ENCODE peak calls at places on chromosomes 2 and 18, in six cellular contexts. G is MM.1S, K is PC-3, O is H1, E is PC-9, V is neural progenitor cell. R is an unnamed sample.

GRCh38 chr18:28689591-28689990 is 512.7 kb upstream of the CDH2 start:
- DNase-seq in V (no peak), K (no peak), E (no peak), G (no peak), O (no peak), R (no peak)

GRCh38 chr2:199848323-199848722 is 2.7 kb downstream of the FTCDNL1 start:
- DNase-seq in E (no peak), K (no peak), V (no peak), G (no peak), O (no peak), R (no peak)

GRCh38 chr2:210038078-210038477 is 35.6 kb downstream of the RPE start:
- DNase-seq in G (no peak), V (no peak), E (no peak), O (no peak), K (no peak), R (no peak)

GRCh38 chr2:25410370-25410769 is 68.6 kb upstream of the DNMT3A start:
- DNase-seq in V (no peak), E (no peak), O (no peak), K (no peak), G (no peak), R (no peak)

GRCh38 chr2:169203952-169204351 is 134.6 kb downstream of the DHRS9 start:
- DNase-seq in K (peak; percentile 33), O (no peak), V (no peak), E (no peak), G (no peak), R (no peak)

GRCh38 chr2:32330136-32330535 is 26.7 kb upstream of the BIRC6 start:
- DNase-seq in V (no peak), K (no peak), E (no peak), O (no peak), G (no peak), R (no peak)

GRCh38 chr2:238396663-238397062 is 30.1 kb upstream of the ASB1 start:
- DNase-seq in E (no peak), V (no peak), O (no peak), G (no peak), K (no peak), R (no peak)

GRCh38 chr2:67945976-67946375 is 116.8 kb downstream of the C1D start:
- DNase-seq in E (no peak), O (no peak), G (no peak), V (no peak), K (no peak), R (no peak)

GRCh38 chr2:202091476-202091875 is 18.4 kb downstream of the KIAA2012 start:
- DNase-seq in K (no peak), V (no peak), G (no peak), O (no peak), E (no peak), R (no peak)

GRCh38 chr2:230684222-230685164 is 28.1 kb upstream of the CAB39 start:
- DNase-seq in G (no peak), O (no peak), E (peak; percentile 93), K (peak; percentile 92), V (no peak), R (peak; percentile 80)

GRCh38 chr18:12236934-12237832 is 17.0 kb upstream of the CIDEA start:
- DNase-seq in K (peak; percentile 76), G (peak; percentile 65), E (no peak), O (no peak), V (peak; percentile 83), R (peak; percentile 37)

GRCh38 chr18:10558243-10558966 is 32.6 kb downstream of the NAPG start:
- DNase-seq in E (no peak), K (no peak), V (no peak), O (no peak), G (no peak), R (peak; percentile 63)

GRCh38 chr2:224160917-224161316 is 121.8 kb upstream of the SERPINE2 start:
- DNase-seq in K (no peak), V (no peak), O (no peak), G (no peak), E (no peak), R (peak; percentile 31)

GRCh38 chr18:39780774-39781173 is 2174.3 kb upstream of the PIK3C3 start:
- DNase-seq in E (no peak), G (no peak), O (no peak), V (no peak), K (no peak), R (no peak)

GRCh38 chr18:75658330-75658729 is 230.8 kb upstream of the SMIM21 start:
- DNase-seq in O (no peak), V (no peak), K (no peak), G (no peak), E (no peak), R (no peak)

GRCh38 chr2:88600038-88600465 is 27.2 kb downstream of the EIF2AK3 start:
- DNase-seq in K (peak; percentile 94), O (peak; percentile 33), E (peak; percentile 98), V (peak; percentile 40), G (peak; percentile 95), R (peak; percentile 98)

GRCh38 chr2:242085941-242086621 is 216.6 kb downstream of the RTP5 start:
- DNase-seq in E (no peak), V (no peak), K (peak; percentile 2), O (no peak), G (peak; percentile 64), R (no peak)

GRCh38 chr2:223762853-223763252 is 74.5 kb downstream of the AP1S3 start:
- DNase-seq in O (no peak), K (no peak), E (no peak), G (no peak), V (no peak), R (no peak)

GRCh38 chr18:73824684-73825083 is 322.9 kb downstream of the FBXO15 start:
- DNase-seq in O (no peak), E (peak; percentile 28), G (no peak), K (no peak), V (no peak), R (no peak)

GRCh38 chr2:8985561-8986326 is 17.7 kb downstream of the MBOAT2 start:
- DNase-seq in O (no peak), G (no peak), E (no peak), V (no peak), K (no peak), R (no peak)

GRCh38 chr2:86064006-86064405 is 41.7 kb downstream of the POLR1A start:
- DNase-seq in G (peak; percentile 83), K (peak; percentile 60), E (peak; percentile 80), V (no peak), O (no peak), R (peak; percentile 19)

GRCh38 chr18:13217466-13217961 is 1.0 kb upstream of the LDLRAD4 start:
- DNase-seq in O (no peak), V (peak; percentile 87), K (no peak), E (no peak), G (peak; percentile 48), R (peak; percentile 11)

GRCh38 chr2:9738718-9739496 is 104.4 kb upstream of the TAF1B start:
- DNase-seq in V (no peak), G (peak; percentile 8), E (no peak), O (no peak), K (no peak), R (no peak)

GRCh38 chr2:236711440-236711839 is 141.8 kb downstream of the ACKR3 start:
- DNase-seq in K (peak; percentile 89), V (no peak), O (no peak), G (peak; percentile 41), E (peak; percentile 83), R (peak; percentile 86)

DNA sequence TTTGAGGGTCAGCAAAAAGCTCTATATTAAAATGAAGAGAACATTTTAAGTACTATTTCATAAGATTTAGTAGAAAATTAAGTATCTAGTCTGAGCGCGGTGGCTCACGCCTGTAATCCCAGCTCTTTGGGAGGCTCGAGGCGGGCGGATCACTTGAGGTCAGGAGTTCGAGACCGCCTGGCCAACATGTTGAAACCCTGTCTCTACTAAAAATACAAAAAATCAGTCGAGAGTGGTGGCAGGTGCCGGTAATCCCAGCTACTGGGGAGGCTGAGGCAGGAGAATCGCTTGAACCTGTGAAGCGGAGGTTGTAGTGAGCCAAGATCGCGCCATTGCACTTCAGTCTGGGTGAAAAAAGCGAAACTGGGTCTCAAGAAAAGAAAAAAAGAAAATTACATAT is 1.6 kb downstream of the USP14 start:
- DNase-seq in G (no peak), O (no peak), V (no peak), K (no peak), E (no peak), R (no peak)
- H3K79me2 ChIP-seq in G (peaks cover 66% of the 10 kb centered on the region), O (peaks cover 22% of the 10 kb centered on the region), V (peaks cover 65% of the 10 kb centered on the region), K (peaks cover 62% of the 10 kb centered on the region), E (peaks cover 63% of the 10 kb centered on the region), R (peaks cover 66% of the 10 kb centered on the region)

GRCh38 chr2:134120160-134120717 is 133.6 kb upstream of the MGAT5 start:
- DNase-seq in G (no peak), E (no peak), V (peak; percentile 65), K (no peak), O (no peak), R (no peak)
- H2AFZ ChIP-seq in G (no peak overlapping the region), E (peak overlapping the region; percentile 98), V (peak overlapping the region; percentile 91), K (peak overlapping the region; percentile 85), O (no peak overlapping the region), R (peak overlapping the region; percentile 93)

GRCh38 chr2:172582656-172583055 is 26.8 kb downstream of the PDK1 start:
- DNase-seq in G (no peak), O (no peak), K (no peak), E (no peak), V (no peak), R (no peak)

GRCh38 chr2:172578054-172578453 is 22.2 kb downstream of the PDK1 start:
- DNase-seq in O (no peak), V (no peak), E (no peak), K (no peak), G (no peak), R (peak; percentile 12)

GRCh38 chr2:172574965-172575364 is 19.1 kb downstream of the PDK1 start:
- DNase-seq in E (no peak), K (no peak), V (no peak), O (no peak), G (no peak), R (no peak)

GRCh38 chr2:172578860-172579512 is 23.1 kb downstream of the PDK1 start:
- DNase-seq in V (no peak), E (no peak), O (no peak), K (no peak), G (peak; percentile 36), R (no peak)

DNA sequence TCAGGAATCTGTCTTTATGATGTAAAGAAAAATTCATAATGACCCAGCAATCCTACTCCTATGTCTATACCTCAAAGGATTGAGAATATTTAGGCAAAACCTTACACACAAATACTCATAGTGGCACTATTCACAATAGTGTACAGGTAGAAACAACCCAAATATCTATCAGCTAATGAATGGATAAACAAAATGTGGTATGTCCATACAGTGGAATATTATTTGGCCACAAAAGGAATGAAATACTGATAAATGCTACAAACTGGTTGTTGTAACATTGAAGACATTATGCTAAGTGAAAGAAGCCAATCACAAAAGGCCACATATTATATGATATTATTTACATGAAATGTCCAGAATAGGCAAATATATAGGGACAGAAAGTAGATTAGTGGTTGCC is 24.7 kb downstream of the PDK1 start:
- DNase-seq in V (no peak), G (no peak), E (no peak), K (no peak), O (no peak), R (no peak)
- H3K79me2 ChIP-seq in V (peaks cover 12% of the 10 kb centered on the region), G (peaks cover 97% of the 10 kb centered on the region), E (peaks cover 12% of the 10 kb centered on the region), K (peaks cover 39% of the 10 kb centered on the region), O (no peaks in the 10 kb centered on the region), R (peaks cover 39% of the 10 kb centered on the region)

DNA sequence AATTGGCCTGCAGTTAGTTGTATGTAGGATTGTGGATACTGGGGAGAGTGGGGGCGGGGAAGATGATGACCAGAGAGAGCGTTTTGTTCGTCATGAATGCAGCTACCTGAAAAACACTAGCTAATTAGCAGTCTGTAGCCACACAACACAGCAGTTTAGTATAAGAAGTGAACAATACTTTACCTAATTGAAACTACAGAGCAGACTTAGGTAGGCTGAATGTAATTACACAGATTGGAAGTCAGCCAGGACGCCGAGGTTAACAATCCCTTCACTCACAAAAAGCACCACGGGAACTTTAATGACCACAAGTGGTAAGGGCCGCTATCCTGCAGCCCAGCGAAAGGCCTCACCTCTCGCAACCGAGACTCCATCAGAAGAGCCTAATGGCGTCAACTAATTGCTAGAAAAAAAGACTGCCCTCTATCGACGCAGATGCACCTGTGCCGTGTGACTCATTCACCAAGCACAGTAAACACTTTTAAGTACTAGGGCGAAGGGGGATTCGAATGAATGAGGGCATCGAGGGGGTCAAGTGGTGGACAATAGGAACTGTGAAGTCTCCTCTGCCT is 591.0 kb downstream of the ARHGAP15 start:
- DNase-seq in G (no peak), O (peak; percentile 17), E (no peak), V (peak; percentile 83), K (no peak), R (no peak)
- H2AFZ ChIP-seq in G (no peak overlapping the region), O (no peak overlapping the region), E (no peak overlapping the region), V (no peak overlapping the region), K (no peak overlapping the region), R (no peak overlapping the region)

R was measured in mammary epithelial cell.